ENCODE peak calls at places on chromosome 4, in ten cellular contexts. T is PC-3, F is ovary, M is A549, Q is lower lobe of right lung, H is BJ, X is neural progenitor cell, P is kidney epithelial cell, W is AG10803, C is neural crest cell. A is an unnamed sample.

GRCh38 chr4:88697588-88698329 is at the start of gene NAP1L5:
- DNase-seq in T (no peak), F (peak), M (peak), Q (peak), H (no peak), X (peak), P (no peak), W (peak), C (peak), A (no peak)

GRCh38 chr4:10581022-10581421 is 103.5 kb downstream of the CLNK start:
- DNase-seq in T (no peak), F (no peak), M (no peak), Q (no peak), H (no peak), X (no peak), P (no peak), W (no peak), C (no peak), A (no peak)

GRCh38 chr4:94536049-94536448 is 84.3 kb downstream of the PDLIM5 start:
- DNase-seq in T (no peak), F (no peak), M (no peak), Q (no peak), H (no peak), X (no peak), P (no peak), W (no peak), C (no peak), A (no peak)

GRCh38 chr4:73707269-73707875 is 33.0 kb upstream of the CXCL8 start:
- DNase-seq in T (no peak), F (no peak), M (no peak), Q (peak), H (no peak), X (no peak), P (no peak), W (no peak), C (no peak), A (no peak)

GRCh38 chr4:22500831-22501714 is 14.8 kb downstream of the ADGRA3 start:
- DNase-seq in T (peak), F (no peak), M (peak), Q (no peak), H (no peak), X (no peak), P (peak), W (peak), C (no peak), A (no peak)

GRCh38 chr4:10437735-10438134 is 19.5 kb downstream of the ZNF518B start:
- DNase-seq in T (no peak), F (no peak), M (no peak), Q (no peak), H (no peak), X (no peak), P (no peak), W (no peak), C (no peak), A (no peak)

GRCh38 chr4:142500966-142501365 is 345.1 kb downstream of the INPP4B start:
- DNase-seq in T (no peak), F (no peak), M (no peak), Q (no peak), H (no peak), X (no peak), P (no peak), W (no peak), C (no peak), A (no peak)

GRCh38 chr4:17094209-17094608 is 195.8 kb upstream of the LDB2 start:
- DNase-seq in T (no peak), F (no peak), M (no peak), Q (no peak), H (no peak), X (no peak), P (no peak), W (peak), C (no peak), A (no peak)

GRCh38 chr4:81207793-81208192 is 7.2 kb downstream of the PRKG2 start:
- DNase-seq in T (peak), F (no peak), M (no peak), Q (no peak), H (peak), X (no peak), P (peak), W (peak), C (no peak), A (peak)

GRCh38 chr4:836781-837301 is 10.9 kb upstream of the CPLX1 start:
- DNase-seq in T (no peak), F (peak), M (no peak), Q (peak), H (no peak), X (no peak), P (no peak), W (no peak), C (no peak), A (no peak)

GRCh38 chr4:12446237-12446636 is 1017.5 kb upstream of the HS3ST1 start:
- DNase-seq in T (no peak), F (no peak), M (no peak), Q (no peak), H (no peak), X (no peak), P (no peak), W (no peak), C (no peak), A (no peak)

GRCh38 chr4:76883147-76883546 is 14.8 kb downstream of the SOWAHB start:
- DNase-seq in T (no peak), F (no peak), M (no peak), Q (no peak), H (no peak), X (no peak), P (no peak), W (no peak), C (no peak), A (no peak)

GRCh38 chr4:41257257-41257900 is 651 bp downstream of the UCHL1 start:
- DNase-seq in T (no peak), F (peak), M (peak), Q (peak), H (no peak), X (peak), P (no peak), W (peak), C (peak), A (no peak)

GRCh38 chr4:23822181-23822580 is 67.7 kb downstream of the PPARGC1A start:
- DNase-seq in T (no peak), F (no peak), M (no peak), Q (no peak), H (no peak), X (no peak), P (no peak), W (no peak), C (no peak), A (no peak)

GRCh38 chr4:99878604-99879003 is 15.6 kb downstream of the LAMTOR3 start:
- DNase-seq in T (no peak), F (no peak), M (no peak), Q (no peak), H (no peak), X (no peak), P (no peak), W (no peak), C (no peak), A (no peak)

GRCh38 chr4:166252487-166253402 is 379.7 kb downstream of the TLL1 start:
- DNase-seq in T (peak), F (no peak), M (peak), Q (no peak), H (no peak), X (peak), P (no peak), W (peak), C (no peak), A (no peak)

GRCh38 chr4:139015948-139016451 is 419 bp downstream of the NOCT start:
- DNase-seq in T (no peak), F (peak), M (peak), Q (peak), H (no peak), X (no peak), P (no peak), W (peak), C (no peak), A (no peak)

GRCh38 chr4:101306225-101306624 is 41.1 kb downstream of the PPP3CA start:
- DNase-seq in T (no peak), F (no peak), M (no peak), Q (peak), H (no peak), X (no peak), P (no peak), W (no peak), C (no peak), A (no peak)

GRCh38 chr4:107870916-107871786 is 46.4 kb downstream of the SGMS2 start:
- DNase-seq in T (no peak), F (no peak), M (no peak), Q (no peak), H (no peak), X (no peak), P (no peak), W (no peak), C (no peak), A (no peak)

GRCh38 chr4:183468210-183469095 is 24.0 kb downstream of the CDKN2AIP start:
- DNase-seq in T (peak), F (no peak), M (peak), Q (no peak), H (no peak), X (no peak), P (no peak), W (peak), C (no peak), A (no peak)

GRCh38 chr4:25320374-25321172 is 8.0 kb downstream of the ZCCHC4 start:
- DNase-seq in T (peak), F (no peak), M (peak), Q (no peak), H (peak), X (no peak), P (peak), W (peak), C (no peak), A (peak)

GRCh38 chr4:128275351-128275750 is 12.3 kb downstream of the PGRMC2 start:
- DNase-seq in T (peak), F (no peak), M (peak), Q (no peak), H (no peak), X (no peak), P (no peak), W (peak), C (no peak), A (no peak)

GRCh38 chr4:39576268-39576667 is 49.0 kb upstream of the UGDH start:
- DNase-seq in T (no peak), F (no peak), M (no peak), Q (no peak), H (no peak), X (no peak), P (no peak), W (peak), C (no peak), A (no peak)

GRCh38 chr4:21531048-21531447 is 417.5 kb downstream of the KCNIP4 start:
- DNase-seq in T (no peak), F (no peak), M (no peak), Q (no peak), H (no peak), X (no peak), P (no peak), W (no peak), C (no peak), A (no peak)

GRCh38 chr4:89413518-89413917 is 105.9 kb upstream of the GPRIN3 start:
- DNase-seq in T (no peak), F (no peak), M (no peak), Q (no peak), H (no peak), X (no peak), P (no peak), W (no peak), C (no peak), A (no peak)

GRCh38 chr4:77538574-77539157 is 67.0 kb upstream of the CXCL13 start:
- DNase-seq in T (peak), F (no peak), M (peak), Q (no peak), H (no peak), X (no peak), P (peak), W (no peak), C (no peak), A (no peak)

GRCh38 chr4:2849267-2850140 is 5.9 kb downstream of the ADD1 start:
- DNase-seq in T (no peak), F (no peak), M (no peak), Q (no peak), H (no peak), X (no peak), P (no peak), W (peak), C (no peak), A (no peak)

DNA sequence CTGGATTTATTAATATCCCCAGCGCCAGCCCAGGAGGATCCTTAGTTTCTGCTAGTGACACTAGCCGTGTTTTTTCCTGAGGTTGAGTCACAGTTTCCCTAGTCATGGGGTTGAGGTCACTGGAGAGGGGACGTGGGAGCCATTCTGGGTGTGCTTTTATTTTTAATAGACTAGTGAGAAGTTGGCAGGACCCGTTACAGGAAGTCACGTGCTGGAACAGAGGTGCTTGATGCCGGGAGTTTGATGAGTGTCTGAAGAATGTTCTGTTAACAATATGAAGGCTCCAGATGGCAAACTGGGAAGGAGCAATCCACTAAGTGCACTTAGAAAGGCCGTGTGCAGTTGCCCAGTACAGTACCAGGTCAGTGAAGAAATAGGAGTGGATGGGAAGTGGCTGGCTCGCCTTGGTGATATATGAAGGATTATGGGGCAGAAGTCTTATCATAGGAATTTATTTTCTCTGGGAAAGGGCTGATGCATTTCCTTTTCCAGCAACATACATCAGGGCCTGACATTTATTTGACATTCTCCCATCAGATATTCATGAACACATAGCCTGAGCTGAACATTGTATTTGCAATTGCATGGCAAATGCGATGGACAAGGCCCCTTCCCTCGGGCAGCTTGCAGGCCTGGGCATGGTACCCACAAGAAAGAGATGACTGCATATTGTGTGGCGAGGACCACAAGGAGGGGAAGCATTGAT is 291.8 kb downstream of the FBXW7 start:
- DNase-seq in T (no peak), F (no peak), M (no peak), Q (no peak), H (no peak), X (no peak), P (no peak), W (peak), C (no peak), A (no peak)
- TF ChIP-seq CTCF in T (no peak), F (no peak), M (no peak), Q (no peak), H (no peak), X (no peak), P (no peak), W (no peak), C (no peak), A (no peak)

GRCh38 chr4:185870437-185870836 is 58.4 kb upstream of the SORBS2 start:
- DNase-seq in T (no peak), F (no peak), M (no peak), Q (no peak), H (no peak), X (no peak), P (no peak), W (no peak), C (no peak), A (no peak)

GRCh38 chr4:185868983-185869938 is 57.3 kb upstream of the SORBS2 start:
- DNase-seq in T (peak), F (no peak), M (no peak), Q (no peak), H (no peak), X (no peak), P (no peak), W (no peak), C (no peak), A (no peak)

GRCh38 chr4:185867770-185868169 is 55.8 kb upstream of the SORBS2 start:
- DNase-seq in T (no peak), F (no peak), M (no peak), Q (no peak), H (no peak), X (no peak), P (no peak), W (no peak), C (no peak), A (no peak)

GRCh38 chr4:185874516-185875230 is 62.7 kb upstream of the SORBS2 start:
- DNase-seq in T (peak), F (no peak), M (peak), Q (no peak), H (peak), X (no peak), P (peak), W (peak), C (no peak), A (no peak)

GRCh38 chr4:185872747-185873380 is 60.9 kb upstream of the SORBS2 start:
- DNase-seq in T (no peak), F (no peak), M (no peak), Q (no peak), H (no peak), X (no peak), P (no peak), W (peak), C (no peak), A (no peak)
- TF ChIP-seq CTCF in T (no peak), F (no peak), M (no peak), Q (no peak), H (no peak), X (no peak), P (no peak), W (no peak), C (no peak), A (no peak)

GRCh38 chr4:8391972-8392371 is 48.6 kb downstream of the ACOX3 start:
- DNase-seq in T (peak), F (peak), M (no peak), Q (no peak), H (no peak), X (no peak), P (no peak), W (peak), C (no peak), A (peak)
- TF ChIP-seq CTCF in T (no peak), F (no peak), M (no peak), Q (no peak), H (no peak), X (no peak), P (no peak), W (no peak), C (no peak), A (no peak)

GRCh38 chr4:153922148-153922547 is 133.3 kb upstream of the SFRP2 start:
- DNase-seq in T (no peak), F (no peak), M (no peak), Q (no peak), H (no peak), X (no peak), P (no peak), W (no peak), C (no peak), A (no peak)

GRCh38 chr4:153929651-153930050 is 140.8 kb upstream of the SFRP2 start:
- DNase-seq in T (no peak), F (no peak), M (no peak), Q (no peak), H (no peak), X (peak), P (no peak), W (no peak), C (peak), A (no peak)

GRCh38 chr4:153931804-153932203 is 142.9 kb upstream of the SFRP2 start:
- DNase-seq in T (no peak), F (no peak), M (no peak), Q (no peak), H (peak), X (no peak), P (peak), W (peak), C (no peak), A (peak)

DNA sequence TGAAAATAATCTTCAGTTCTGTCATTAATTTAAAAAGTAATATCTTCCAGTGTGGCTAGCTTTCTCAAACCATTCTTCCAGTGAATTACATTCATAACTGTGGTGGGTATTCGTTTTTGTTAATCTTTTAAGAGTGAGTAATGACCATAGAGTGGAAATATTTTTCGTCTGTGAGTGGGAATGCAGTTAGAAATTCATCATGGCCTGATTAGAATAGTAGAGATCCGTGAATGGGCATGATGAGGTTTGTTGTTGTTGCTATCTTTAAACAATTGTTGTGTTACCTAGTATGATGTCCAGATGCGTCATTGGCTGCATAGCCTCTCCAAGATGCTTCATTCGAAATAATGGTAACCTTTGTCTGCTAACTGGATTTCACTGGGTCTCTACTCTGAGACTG is 138.7 kb upstream of the SFRP2 start:
- DNase-seq in T (no peak), F (no peak), M (no peak), Q (no peak), H (no peak), X (no peak), P (no peak), W (peak), C (no peak), A (peak)
- TF ChIP-seq CTCF in T (no peak), F (no peak), M (no peak), Q (no peak), H (no peak), X (no peak), P (no peak), W (no peak), C (no peak), A (no peak)

GRCh38 chr4:102420563-102421221 is 75.4 kb upstream of the SLC39A8 start:
- DNase-seq in T (peak), F (no peak), M (peak), Q (no peak), H (no peak), X (no peak), P (no peak), W (peak), C (no peak), A (no peak)
- TF ChIP-seq CTCF in T (peak), F (no peak), M (peak), Q (peak), H (peak), X (no peak), P (no peak), W (peak), C (no peak), A (peak)

GRCh38 chr4:125432078-125432477 is 117.3 kb downstream of the FAT4 start:
- DNase-seq in T (no peak), F (no peak), M (peak), Q (no peak), H (no peak), X (peak), P (no peak), W (peak), C (no peak), A (no peak)
- TF ChIP-seq CTCF in T (no peak), F (no peak), M (no peak), Q (peak), H (no peak), X (peak), P (no peak), W (no peak), C (no peak), A (peak)